ENCODE peak calls at places on chromosomes 12 and 14, in five cellular contexts. O, T, R, V and A are unnamed samples.

GRCh38 chr12:39112064-39112463 is 206.7 kb upstream of the CPNE8 start:
- DNase-seq in R (no peak), V (no peak), T (no peak), O (no peak), A (no peak)

GRCh38 chr12:78963439-78964222 is 99.1 kb downstream of the SYT1 start:
- DNase-seq in R (no peak), T (no peak), V (no peak), O (no peak), A (no peak)

GRCh38 chr14:101071493-101071891 is 168.0 kb upstream of the RTL1 start:
- DNase-seq in T (peak; percentile 15), V (no peak), R (no peak), O (no peak), A (no peak)

GRCh38 chr12:92134638-92135274 is 10.9 kb downstream of the BTG1 start:
- DNase-seq in V (no peak), R (no peak), T (no peak), O (no peak), A (no peak)

GRCh38 chr14:101964297-101965144 is at the start of gene DYNC1H1:
- DNase-seq in T (peak; percentile 93), V (peak; percentile 91), O (peak; percentile 87), R (peak; percentile 94), A (peak; percentile 97)

GRCh38 chr12:93950321-93950720 is 198.1 kb upstream of the PLXNC1 start:
- DNase-seq in T (no peak), V (no peak), R (no peak), O (no peak), A (no peak)

GRCh38 chr14:37595809-37596595 is 573 bp downstream of the TTC6 start:
- DNase-seq in O (peak; percentile 86), V (peak; percentile 89), R (no peak), T (no peak), A (no peak)

GRCh38 chr12:98519257-98519907 is 4.0 kb downstream of the TMPO start:
- DNase-seq in O (no peak), R (no peak), V (no peak), T (no peak), A (no peak)

GRCh38 chr12:93937812-93938211 is 210.6 kb upstream of the PLXNC1 start:
- DNase-seq in O (no peak), V (no peak), T (no peak), R (no peak), A (no peak)

GRCh38 chr14:69483765-69484443 is 624 bp upstream of the PLEKHD1 start:
- DNase-seq in O (no peak), V (peak; percentile 16), T (no peak), R (peak; percentile 69), A (peak; percentile 62)

GRCh38 chr12:6295187-6295811 is 15.2 kb upstream of the PLEKHG6 start:
- DNase-seq in T (no peak), R (no peak), V (peak; percentile 97), O (no peak), A (peak; percentile 53)

GRCh38 chr12:123690191-123690840 is 19.4 kb downstream of the TCTN2 start:
- DNase-seq in O (no peak), V (no peak), R (no peak), T (no peak), A (no peak)

DNA sequence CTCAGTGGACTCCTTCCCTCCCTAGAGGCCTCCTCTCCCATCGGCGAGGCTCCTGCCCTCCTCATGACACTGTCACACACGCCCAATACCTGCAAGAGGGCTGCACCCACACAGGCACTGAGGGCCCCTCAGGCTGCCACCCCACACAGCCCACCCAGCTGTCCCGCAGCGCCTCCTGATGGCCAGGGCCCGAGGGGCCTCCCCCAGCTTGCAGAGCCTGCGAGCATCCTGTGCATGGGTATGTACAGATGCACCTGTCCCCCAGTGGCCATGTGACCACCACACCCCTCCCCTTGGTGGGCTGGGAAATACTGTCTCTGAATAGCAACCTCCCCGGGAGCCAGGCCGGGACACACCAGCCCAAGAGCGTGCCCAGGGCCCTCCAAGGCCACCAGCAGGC is 19.0 kb upstream of the NUDT14 start:
- DNase-seq in R (no peak), T (no peak), V (no peak), O (no peak), A (no peak)
- TF ChIP-seq CTCF in R (no peak), T (no peak), V (no peak), O (no peak), A (no peak)

GRCh38 chr14:34496679-34497513 is 34.9 kb upstream of the SPTSSA start:
- DNase-seq in V (peak; percentile 99), R (peak; percentile 17), O (peak; percentile 53), T (peak; percentile 31), A (peak; percentile 77)
- TF ChIP-seq CTCF in V (peak; percentile 42), R (no peak), O (no peak), T (no peak), A (no peak)

GRCh38 chr12:67394600-67394999 is 125.4 kb downstream of the CAND1 start:
- DNase-seq in T (no peak), R (peak; percentile 68), V (no peak), O (no peak), A (peak; percentile 47)
- TF ChIP-seq CTCF in T (no peak), R (peak; percentile 35), V (no peak), O (no peak), A (no peak)

GRCh38 chr12:109932878-109933503 is 32.9 kb downstream of the TCHP start:
- DNase-seq in R (no peak), O (no peak), V (no peak), T (no peak), A (peak; percentile 66)

GRCh38 chr12:109931143-109931542 is 31.1 kb downstream of the TCHP start:
- DNase-seq in R (no peak), O (no peak), T (no peak), V (no peak), A (no peak)

GRCh38 chr12:109937371-109937770 is 37.3 kb downstream of the TCHP start:
- DNase-seq in O (no peak), T (no peak), V (no peak), R (no peak), A (no peak)

GRCh38 chr12:109930028-109930800 is 30.1 kb downstream of the TCHP start:
- DNase-seq in R (no peak), T (no peak), O (no peak), V (no peak), A (no peak)

DNA sequence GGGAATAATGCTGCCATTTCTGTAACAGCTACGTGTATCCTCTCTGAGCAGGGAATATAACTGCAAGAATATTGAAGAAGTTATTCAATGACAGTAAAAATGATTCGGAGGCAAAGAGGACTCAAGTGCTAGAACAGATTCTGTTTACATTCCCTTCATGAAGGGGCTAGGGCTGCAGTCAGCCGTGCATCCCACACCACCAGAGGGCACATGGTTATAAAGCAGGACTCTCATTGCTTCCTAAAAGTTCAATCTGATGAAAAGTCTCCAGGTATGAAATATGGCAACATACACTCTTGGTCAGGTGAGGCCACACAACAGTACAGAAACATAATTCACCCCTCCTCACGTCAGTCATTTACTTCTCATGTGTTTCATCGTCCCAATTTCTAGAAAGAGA is 34.0 kb downstream of the TCHP start:
- DNase-seq in T (no peak), V (peak; percentile 36), R (peak; percentile 77), O (no peak), A (no peak)
- TF ChIP-seq CTCF in T (no peak), V (peak; percentile 43), R (peak; percentile 78), O (no peak), A (no peak)

GRCh38 chr14:88882236-88882635 is 57.8 kb downstream of the TTC8 start:
- DNase-seq in R (no peak), T (no peak), V (no peak), O (no peak), A (no peak)
- TF ChIP-seq CTCF in R (no peak), T (no peak), V (no peak), O (no peak), A (no peak)

GRCh38 chr14:85197976-85198375 is 332.0 kb upstream of the FLRT2 start:
- DNase-seq in V (no peak), O (no peak), T (no peak), R (no peak), A (no peak)
- TF ChIP-seq CTCF in V (no peak), O (no peak), T (no peak), R (no peak), A (no peak)

GRCh38 chr14:83463500-83464098 is 1929.9 kb upstream of the SEL1L start:
- DNase-seq in T (no peak), V (peak; percentile 28), R (peak; percentile 44), O (peak; percentile 36), A (no peak)
- TF ChIP-seq CTCF in T (no peak), V (peak; percentile 25), R (peak; percentile 61), O (peak; percentile 14), A (peak; percentile 56)